ENCODE peak calls at places on chromosome 10, in four cellular contexts. D is iPS-NIHi11, A is dorsolateral prefrontal cortex, G is ACHN. R is an unnamed sample.

GRCh38 chr10:113087082-113088029 is 137.3 kb downstream of the TCF7L2 start:
- DNase-seq in A (no peak), G (peak; percentile 96), D (peak; percentile 72), R (no peak)

GRCh38 chr10:49598164-49598856 is 11.8 kb upstream of the SLC18A3 start:
- DNase-seq in A (no peak), D (no peak), G (no peak), R (no peak)

GRCh38 chr10:54703086-54703485 is 97.9 kb downstream of the PCDH15 start:
- DNase-seq in A (no peak), G (no peak), D (no peak), R (no peak)

GRCh38 chr10:7157091-7157490 is 253.7 kb downstream of the SFMBT2 start:
- DNase-seq in D (no peak), G (no peak), A (no peak), R (no peak)

GRCh38 chr10:130021373-130021950 is 57.4 kb upstream of the EBF3 start:
- DNase-seq in A (no peak), D (no peak), G (peak; percentile 4), R (no peak)

GRCh38 chr10:4533626-4534025 is 292.4 kb upstream of the AKR1E2 start:
- DNase-seq in G (no peak), D (no peak), A (no peak), R (no peak)

GRCh38 chr10:87817291-87817872 is 644 bp downstream of the ATAD1 start:
- DNase-seq in A (no peak), D (no peak), G (peak; percentile 39), R (peak; percentile 44)

GRCh38 chr10:71191459-71192113 is 20.8 kb upstream of the UNC5B start:
- DNase-seq in D (peak; percentile 50), A (no peak), G (no peak), R (no peak)

GRCh38 chr10:21634599-21635365 is 100.8 kb downstream of the MLLT10 start:
- DNase-seq in A (no peak), G (no peak), D (no peak), R (no peak)